ENCODE peak calls at places on chromosomes 6 and 20, in seven cellular contexts. One of them, this sample, is unnamed.

GRCh38 chr6:149311766-149312165 is 5.7 kb upstream of the TAB2 start:
- DNase-seq in OCI-LY7: no peak
- DNase-seq in adrenal gland: no peak
- DNase-seq in AG04450: no peak
- DNase-seq in skeletal muscle cell: no peak
- DNase-seq in pancreas: no peak
- DNase-seq in fibroblast of the aortic adventitia: no peak
- DNase-seq in this sample: no peak

GRCh38 chr6:52834481-52834880 is 6.1 kb downstream of the GSTA5 start:
- DNase-seq in OCI-LY7: no peak
- DNase-seq in adrenal gland: no peak
- DNase-seq in pancreas: no peak
- DNase-seq in AG04450: no peak
- DNase-seq in fibroblast of the aortic adventitia: peak
- DNase-seq in skeletal muscle cell: no peak
- DNase-seq in this sample: no peak

GRCh38 chr6:129598244-129599187 is 111.5 kb downstream of the ARHGAP18 start:
- DNase-seq in pancreas: no peak
- DNase-seq in fibroblast of the aortic adventitia: peak
- DNase-seq in AG04450: peak
- DNase-seq in skeletal muscle cell: no peak
- DNase-seq in OCI-LY7: peak
- DNase-seq in adrenal gland: no peak
- DNase-seq in this sample: peak

GRCh38 chr6:166041277-166041676 is 126.4 kb downstream of the TBXT start:
- DNase-seq in pancreas: no peak
- DNase-seq in adrenal gland: no peak
- DNase-seq in skeletal muscle cell: no peak
- DNase-seq in OCI-LY7: no peak
- DNase-seq in AG04450: no peak
- DNase-seq in fibroblast of the aortic adventitia: no peak
- DNase-seq in this sample: no peak

GRCh38 chr6:22145823-22146379 is 150.9 kb downstream of the PRL start:
- DNase-seq in OCI-LY7: no peak
- DNase-seq in skeletal muscle cell: no peak
- DNase-seq in pancreas: no peak
- DNase-seq in AG04450: peak
- DNase-seq in adrenal gland: no peak
- DNase-seq in fibroblast of the aortic adventitia: peak
- DNase-seq in this sample: peak

GRCh38 chr6:30060634-30060981 is 457 bp upstream of the POLR1H start:
- DNase-seq in skeletal muscle cell: no peak
- DNase-seq in adrenal gland: peak
- DNase-seq in pancreas: no peak
- DNase-seq in OCI-LY7: peak
- DNase-seq in fibroblast of the aortic adventitia: no peak
- DNase-seq in AG04450: no peak
- DNase-seq in this sample: no peak

GRCh38 chr20:2006452-2007381 is 12.9 kb upstream of the PDYN start:
- DNase-seq in fibroblast of the aortic adventitia: peak
- DNase-seq in adrenal gland: peak
- DNase-seq in AG04450: peak
- DNase-seq in skeletal muscle cell: no peak
- DNase-seq in pancreas: no peak
- DNase-seq in OCI-LY7: peak
- DNase-seq in this sample: peak

GRCh38 chr6:161273356-161273751 is 507 bp downstream of the AGPAT4 start:
- DNase-seq in fibroblast of the aortic adventitia: peak
- DNase-seq in skeletal muscle cell: no peak
- DNase-seq in pancreas: peak
- DNase-seq in adrenal gland: no peak
- DNase-seq in OCI-LY7: peak
- DNase-seq in AG04450: no peak
- DNase-seq in this sample: peak

GRCh38 chr6:74115674-74116073 is 419.7 kb downstream of the CD109 start:
- DNase-seq in OCI-LY7: no peak
- DNase-seq in skeletal muscle cell: peak
- DNase-seq in AG04450: no peak
- DNase-seq in adrenal gland: no peak
- DNase-seq in pancreas: no peak
- DNase-seq in fibroblast of the aortic adventitia: peak
- DNase-seq in this sample: no peak

GRCh38 chr6:130366011-130366963 is at the start of gene TMEM200A:
- DNase-seq in AG04450: no peak
- DNase-seq in fibroblast of the aortic adventitia: peak
- DNase-seq in OCI-LY7: no peak
- DNase-seq in pancreas: no peak
- DNase-seq in skeletal muscle cell: no peak
- DNase-seq in adrenal gland: peak
- DNase-seq in this sample: no peak

GRCh38 chr6:30544666-30545272 is 11.5 kb downstream of the GNL1 start:
- DNase-seq in pancreas: no peak
- DNase-seq in fibroblast of the aortic adventitia: peak
- DNase-seq in AG04450: no peak
- DNase-seq in OCI-LY7: peak
- DNase-seq in adrenal gland: no peak
- DNase-seq in skeletal muscle cell: peak
- DNase-seq in this sample: peak

GRCh38 chr20:13220194-13220856 is 749 bp upstream of the ISM1 start:
- DNase-seq in pancreas: peak
- DNase-seq in fibroblast of the aortic adventitia: peak
- DNase-seq in AG04450: no peak
- DNase-seq in OCI-LY7: no peak
- DNase-seq in adrenal gland: peak
- DNase-seq in skeletal muscle cell: no peak
- DNase-seq in this sample: no peak

GRCh38 chr20:1761116-1761515 is 103.5 kb upstream of the SIRPG start:
- DNase-seq in skeletal muscle cell: peak
- DNase-seq in adrenal gland: peak
- DNase-seq in pancreas: no peak
- DNase-seq in OCI-LY7: no peak
- DNase-seq in fibroblast of the aortic adventitia: peak
- DNase-seq in AG04450: peak
- DNase-seq in this sample: no peak

GRCh38 chr6:85490516-85491248 is 40.8 kb downstream of the NT5E start:
- DNase-seq in fibroblast of the aortic adventitia: peak
- DNase-seq in pancreas: no peak
- DNase-seq in AG04450: no peak
- DNase-seq in OCI-LY7: no peak
- DNase-seq in skeletal muscle cell: no peak
- DNase-seq in adrenal gland: no peak
- DNase-seq in this sample: no peak

GRCh38 chr6:19231878-19232519 is 605.2 kb upstream of the ID4 start:
- DNase-seq in OCI-LY7: no peak
- DNase-seq in adrenal gland: no peak
- DNase-seq in pancreas: no peak
- DNase-seq in AG04450: no peak
- DNase-seq in fibroblast of the aortic adventitia: no peak
- DNase-seq in skeletal muscle cell: no peak
- DNase-seq in this sample: no peak

GRCh38 chr6:125808060-125808459 is 17.3 kb downstream of the NCOA7 start:
- DNase-seq in OCI-LY7: no peak
- DNase-seq in AG04450: no peak
- DNase-seq in skeletal muscle cell: no peak
- DNase-seq in adrenal gland: no peak
- DNase-seq in fibroblast of the aortic adventitia: no peak
- DNase-seq in pancreas: no peak
- DNase-seq in this sample: no peak

GRCh38 chr6:133756046-133756445 is 132.9 kb upstream of the TCF21 start:
- DNase-seq in adrenal gland: no peak
- DNase-seq in pancreas: no peak
- DNase-seq in skeletal muscle cell: peak
- DNase-seq in OCI-LY7: no peak
- DNase-seq in fibroblast of the aortic adventitia: peak
- DNase-seq in AG04450: no peak
- DNase-seq in this sample: no peak

GRCh38 chr6:4667591-4667990 is 108.6 kb upstream of the CDYL start:
- DNase-seq in skeletal muscle cell: no peak
- DNase-seq in AG04450: no peak
- DNase-seq in fibroblast of the aortic adventitia: no peak
- DNase-seq in adrenal gland: no peak
- DNase-seq in pancreas: no peak
- DNase-seq in OCI-LY7: no peak
- DNase-seq in this sample: no peak

GRCh38 chr6:93165850-93166249 is 253.5 kb downstream of the EPHA7 start:
- DNase-seq in AG04450: no peak
- DNase-seq in adrenal gland: no peak
- DNase-seq in skeletal muscle cell: no peak
- DNase-seq in OCI-LY7: peak
- DNase-seq in pancreas: no peak
- DNase-seq in fibroblast of the aortic adventitia: no peak
- DNase-seq in this sample: no peak

GRCh38 chr6:25961619-25962367 is 809 bp upstream of the TRIM38 start:
- DNase-seq in adrenal gland: no peak
- DNase-seq in AG04450: no peak
- DNase-seq in skeletal muscle cell: no peak
- DNase-seq in pancreas: no peak
- DNase-seq in OCI-LY7: peak
- DNase-seq in fibroblast of the aortic adventitia: peak
- DNase-seq in this sample: no peak

GRCh38 chr6:45691426-45691825 is 313.7 kb upstream of the SUPT3H start:
- DNase-seq in pancreas: no peak
- DNase-seq in fibroblast of the aortic adventitia: no peak
- DNase-seq in OCI-LY7: no peak
- DNase-seq in AG04450: no peak
- DNase-seq in skeletal muscle cell: no peak
- DNase-seq in adrenal gland: no peak
- DNase-seq in this sample: no peak

GRCh38 chr6:155832596-155832995 is 377.0 kb upstream of the NOX3 start:
- DNase-seq in skeletal muscle cell: no peak
- DNase-seq in OCI-LY7: peak
- DNase-seq in pancreas: no peak
- DNase-seq in adrenal gland: no peak
- DNase-seq in AG04450: peak
- DNase-seq in fibroblast of the aortic adventitia: peak
- DNase-seq in this sample: no peak

GRCh38 chr6:168711049-168711640 is 270.2 kb downstream of the SMOC2 start:
- DNase-seq in fibroblast of the aortic adventitia: peak
- DNase-seq in pancreas: no peak
- DNase-seq in skeletal muscle cell: no peak
- DNase-seq in adrenal gland: no peak
- DNase-seq in AG04450: no peak
- DNase-seq in OCI-LY7: no peak
- DNase-seq in this sample: no peak

DNA sequence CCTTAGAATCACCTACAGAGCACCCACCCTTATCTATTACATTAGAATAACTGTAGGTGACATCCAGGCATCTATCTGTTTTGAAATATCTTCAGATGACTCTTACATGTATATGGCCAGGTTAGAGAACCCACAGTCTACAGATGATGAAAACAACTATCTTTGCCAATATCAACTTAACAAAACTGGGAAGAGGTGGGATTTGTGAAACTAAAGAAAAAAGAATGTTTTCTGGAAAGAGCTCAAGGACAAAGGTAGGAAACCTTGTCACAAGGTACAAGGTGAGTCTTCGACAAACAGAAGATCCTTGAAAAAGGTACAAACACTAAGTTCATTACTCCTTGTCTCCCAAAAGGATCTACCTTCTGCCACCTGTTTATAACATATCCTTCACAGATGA is 47.0 kb upstream of the DST start:
- DNase-seq in OCI-LY7: no peak
- DNase-seq in adrenal gland: no peak
- DNase-seq in fibroblast of the aortic adventitia: no peak
- DNase-seq in AG04450: no peak
- DNase-seq in pancreas: no peak
- DNase-seq in skeletal muscle cell: no peak
- DNase-seq in this sample: no peak
- H3K4me3 ChIP-seq in OCI-LY7: no peak
- H3K4me3 ChIP-seq in adrenal gland: no peak
- H3K4me3 ChIP-seq in fibroblast of the aortic adventitia: peak
- H3K4me3 ChIP-seq in AG04450: no peak
- H3K4me3 ChIP-seq in pancreas: no peak
- H3K4me3 ChIP-seq in skeletal muscle cell: no peak
- H3K4me3 ChIP-seq in this sample: no peak

GRCh38 chr20:62129731-62130531 is 7.7 kb downstream of the LSM14B start:
- DNase-seq in skeletal muscle cell: no peak
- DNase-seq in OCI-LY7: peak
- DNase-seq in fibroblast of the aortic adventitia: no peak
- DNase-seq in adrenal gland: no peak
- DNase-seq in pancreas: no peak
- DNase-seq in AG04450: no peak
- DNase-seq in this sample: no peak
- H3K4me3 ChIP-seq in skeletal muscle cell: no peak
- H3K4me3 ChIP-seq in OCI-LY7: peak
- H3K4me3 ChIP-seq in fibroblast of the aortic adventitia: no peak
- H3K4me3 ChIP-seq in adrenal gland: no peak
- H3K4me3 ChIP-seq in pancreas: no peak
- H3K4me3 ChIP-seq in AG04450: no peak
- H3K4me3 ChIP-seq in this sample: no peak

DNA sequence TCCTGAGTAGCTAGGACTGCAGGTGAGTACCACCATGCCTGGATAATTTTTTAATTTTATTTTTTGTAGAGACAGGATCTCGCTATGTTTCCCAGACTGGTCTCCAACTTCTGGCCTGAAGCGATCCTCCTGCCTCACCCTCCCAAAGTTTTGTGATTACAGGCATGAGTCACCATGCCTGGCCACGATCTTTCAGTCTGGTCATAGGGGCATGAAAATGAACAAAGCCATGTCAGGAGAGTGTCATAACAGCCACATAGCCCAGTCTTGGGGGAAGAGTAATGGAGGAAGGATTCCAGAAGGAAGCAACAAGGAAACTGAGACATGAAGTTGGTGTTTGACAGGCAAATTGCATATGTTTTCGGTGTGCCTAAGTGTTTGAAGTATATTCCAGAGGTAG is 17.0 kb upstream of the SNX3 start:
- DNase-seq in skeletal muscle cell: no peak
- DNase-seq in AG04450: no peak
- DNase-seq in pancreas: no peak
- DNase-seq in fibroblast of the aortic adventitia: no peak
- DNase-seq in adrenal gland: no peak
- DNase-seq in OCI-LY7: no peak
- DNase-seq in this sample: no peak
- H3K4me3 ChIP-seq in skeletal muscle cell: no peak
- H3K4me3 ChIP-seq in AG04450: no peak
- H3K4me3 ChIP-seq in pancreas: no peak
- H3K4me3 ChIP-seq in fibroblast of the aortic adventitia: no peak
- H3K4me3 ChIP-seq in adrenal gland: no peak
- H3K4me3 ChIP-seq in OCI-LY7: no peak
- H3K4me3 ChIP-seq in this sample: no peak

GRCh38 chr6:107601406-107601805 is 111.5 kb downstream of the SOBP start:
- DNase-seq in pancreas: no peak
- DNase-seq in adrenal gland: no peak
- DNase-seq in skeletal muscle cell: no peak
- DNase-seq in fibroblast of the aortic adventitia: no peak
- DNase-seq in OCI-LY7: no peak
- DNase-seq in AG04450: no peak
- DNase-seq in this sample: no peak

GRCh38 chr6:107607109-107607508 is 117.2 kb downstream of the SOBP start:
- DNase-seq in OCI-LY7: no peak
- DNase-seq in skeletal muscle cell: no peak
- DNase-seq in adrenal gland: no peak
- DNase-seq in pancreas: no peak
- DNase-seq in fibroblast of the aortic adventitia: peak
- DNase-seq in AG04450: no peak
- DNase-seq in this sample: no peak

GRCh38 chr6:107606407-107606806 is 116.5 kb downstream of the SOBP start:
- DNase-seq in fibroblast of the aortic adventitia: no peak
- DNase-seq in skeletal muscle cell: no peak
- DNase-seq in adrenal gland: no peak
- DNase-seq in OCI-LY7: no peak
- DNase-seq in pancreas: no peak
- DNase-seq in AG04450: no peak
- DNase-seq in this sample: no peak

GRCh38 chr6:107603029-107603428 is 113.1 kb downstream of the SOBP start:
- DNase-seq in AG04450: no peak
- DNase-seq in adrenal gland: no peak
- DNase-seq in pancreas: no peak
- DNase-seq in skeletal muscle cell: no peak
- DNase-seq in OCI-LY7: no peak
- DNase-seq in fibroblast of the aortic adventitia: no peak
- DNase-seq in this sample: no peak

GRCh38 chr6:107604549-107604948 is 114.6 kb downstream of the SOBP start:
- DNase-seq in pancreas: no peak
- DNase-seq in adrenal gland: no peak
- DNase-seq in OCI-LY7: no peak
- DNase-seq in fibroblast of the aortic adventitia: no peak
- DNase-seq in AG04450: no peak
- DNase-seq in skeletal muscle cell: no peak
- DNase-seq in this sample: no peak
- H3K4me3 ChIP-seq in pancreas: no peak
- H3K4me3 ChIP-seq in adrenal gland: no peak
- H3K4me3 ChIP-seq in OCI-LY7: no peak
- H3K4me3 ChIP-seq in fibroblast of the aortic adventitia: no peak
- H3K4me3 ChIP-seq in AG04450: no peak
- H3K4me3 ChIP-seq in skeletal muscle cell: no peak
- H3K4me3 ChIP-seq in this sample: no peak